ENCODE peak calls at places on chromosomes 12 and 14, in eight cellular contexts. V is ascending aorta; C is anterior cingulate cortex; B is stimulated activated CD4-positive, alpha-beta T cell treated with anti-CD3 and anti-CD28 coated beads, Interleukin-12 subunit alpha, Interleukin-12 subunit beta, amount 100 ng/mL, for 4 hours; W is RWPE1; M is astrocyte of the cerebellum; R is central memory CD4-positive, alpha-beta T cell; E is lower leg skin. G is an unnamed sample.

GRCh38 chr12:82862876-82863649 is 176.4 kb downstream of the TMTC2 start:
- DNase-seq in W (no peak), C (no peak), B (no peak), R (no peak), E (no peak), M (peak), V (no peak), G (no peak)

GRCh38 chr12:121026274-121027045 is 10.2 kb upstream of the C12orf43 start:
- DNase-seq in W (no peak), B (no peak), E (no peak), M (no peak), C (no peak), R (no peak), V (no peak), G (peak)

GRCh38 chr12:52252728-52253328 is 19.8 kb downstream of the KRT7 start:
- DNase-seq in R (no peak), M (no peak), V (no peak), B (no peak), W (no peak), C (no peak), E (peak), G (peak)

GRCh38 chr12:48861111-48861510 is 4.6 kb downstream of the RND1 start:
- DNase-seq in C (no peak), B (no peak), E (no peak), R (no peak), V (no peak), W (no peak), M (no peak), G (no peak)

GRCh38 chr14:41915732-41916131 is 309.1 kb downstream of the LRFN5 start:
- DNase-seq in C (no peak), B (no peak), W (no peak), R (no peak), E (no peak), M (no peak), V (no peak), G (no peak)

GRCh38 chr12:70644836-70645235 is 7.6 kb upstream of the PTPRB start:
- DNase-seq in B (no peak), W (no peak), V (no peak), E (no peak), M (no peak), C (no peak), R (no peak), G (no peak)

GRCh38 chr12:51923506-51924365 is 16.4 kb downstream of the ACVRL1 start:
- DNase-seq in W (no peak), R (peak), M (no peak), V (peak), B (peak), C (no peak), E (peak), G (peak)

GRCh38 chr14:49306152-49306751 is 279.9 kb downstream of the RPS29 start:
- DNase-seq in V (no peak), E (no peak), M (peak), B (no peak), R (no peak), C (no peak), W (peak), G (no peak)

GRCh38 chr14:105257464-105257863 is 9.1 kb downstream of the BTBD6 start:
- DNase-seq in C (no peak), W (no peak), M (no peak), B (no peak), R (peak), E (no peak), V (no peak), G (peak)

GRCh38 chr14:28767851-28768548 is 1.4 kb downstream of the FOXG1 start:
- DNase-seq in B (no peak), M (no peak), W (no peak), R (no peak), C (no peak), V (no peak), E (no peak), G (no peak)

GRCh38 chr12:126534495-126534894 is 1469.3 kb downstream of the AACS start:
- DNase-seq in M (no peak), R (no peak), W (no peak), C (no peak), B (no peak), E (no peak), V (no peak), G (no peak)

GRCh38 chr12:124777399-124778372 is 86.0 kb downstream of the SCARB1 start:
- DNase-seq in M (no peak), V (no peak), C (no peak), W (no peak), E (peak), B (no peak), R (no peak), G (no peak)

GRCh38 chr14:24605435-24606190 is 3.9 kb downstream of the GZMH start:
- DNase-seq in C (no peak), V (no peak), W (peak), B (peak), E (peak), R (peak), M (no peak), G (no peak)

GRCh38 chr14:105419305-105420091 is at the start of gene MTA1:
- DNase-seq in C (no peak), V (no peak), W (peak), B (peak), R (peak), E (peak), M (no peak), G (peak)

GRCh38 chr14:93082576-93083001 is 33.1 kb downstream of the ITPK1 start:
- DNase-seq in M (no peak), R (no peak), E (no peak), C (no peak), V (no peak), W (no peak), B (no peak), G (no peak)

GRCh38 chr12:52630609-52631200 is 12.3 kb upstream of the KRT73 start:
- DNase-seq in M (no peak), R (no peak), W (no peak), V (peak), B (no peak), E (peak), C (no peak), G (no peak)

GRCh38 chr14:86942939-86943338 is 1050.0 kb downstream of the GALC start:
- DNase-seq in M (no peak), B (no peak), V (no peak), W (no peak), E (no peak), C (no peak), R (no peak), G (no peak)

GRCh38 chr12:132084681-132085635 is 59.2 kb downstream of the DDX51 start:
- DNase-seq in B (peak), W (peak), V (peak), C (no peak), E (peak), M (peak), R (peak), G (peak)

GRCh38 chr14:62657376-62657775 is 387.9 kb downstream of the KCNH5 start:
- DNase-seq in V (no peak), W (no peak), M (no peak), B (no peak), E (no peak), R (no peak), C (no peak), G (no peak)

GRCh38 chr12:29644536-29645162 is 139.1 kb downstream of the TMTC1 start:
- DNase-seq in M (no peak), W (no peak), R (no peak), V (no peak), E (no peak), C (no peak), B (no peak), G (no peak)

GRCh38 chr14:69132513-69133181 is 20.3 kb downstream of the DCAF5 start:
- DNase-seq in V (no peak), C (no peak), B (no peak), E (no peak), R (no peak), W (no peak), M (no peak), G (no peak)

GRCh38 chr12:55929306-55929791 is 1.6 kb upstream of the DGKA start:
- DNase-seq in C (no peak), E (peak), R (peak), V (no peak), M (no peak), W (no peak), B (peak), G (no peak)

GRCh38 chr14:38405851-38406630 is 150.1 kb upstream of the CLEC14A start:
- DNase-seq in M (no peak), E (no peak), W (no peak), B (no peak), V (no peak), C (no peak), R (no peak), G (no peak)

GRCh38 chr12:92412931-92413685 is 267.5 kb upstream of the BTG1 start:
- DNase-seq in W (no peak), V (no peak), M (no peak), C (no peak), R (no peak), B (no peak), E (no peak), G (no peak)

GRCh38 chr14:36510078-36510799 is 9.8 kb downstream of the NKX2-1 start:
- DNase-seq in R (no peak), M (no peak), E (no peak), V (no peak), W (no peak), C (no peak), B (no peak), G (no peak)

GRCh38 chr12:122499991-122500684 is 594 bp downstream of the ZCCHC8 start:
- DNase-seq in E (peak), M (peak), C (no peak), V (peak), R (peak), B (no peak), W (peak), G (peak)

GRCh38 chr14:55019968-55020554 is 6.8 kb downstream of the WDHD1 start:
- DNase-seq in B (no peak), W (no peak), M (no peak), R (no peak), C (no peak), E (no peak), V (no peak), G (no peak)

GRCh38 chr12:94699796-94700195 is 49.4 kb upstream of the TMCC3 start:
- DNase-seq in V (no peak), C (no peak), B (no peak), W (no peak), E (no peak), M (no peak), R (no peak), G (no peak)